ENCODE peak calls at places on chromosome 17, in nine cellular contexts. L is HCT116, W is hepatocyte, N is GM23248, D is neural progenitor cell, H is PC-3, Z is MM.1S, O is SK-N-SH, U is GM23338. B is an unnamed sample.

GRCh38 chr17:72404872-72405271 is 284.1 kb downstream of the SOX9 start:
- DNase-seq in O (no peak), H (peak; percentile 22), U (no peak), Z (no peak), W (no peak), D (no peak), L (no peak), N (peak; percentile 83), B (no peak)

GRCh38 chr17:64134996-64135395 is 5.1 kb upstream of the ERN1 start:
- DNase-seq in D (no peak), O (no peak), N (no peak), U (no peak), H (no peak), Z (peak; percentile 4), L (no peak), W (no peak), B (no peak)

GRCh38 chr17:8894673-8895578 is 27.5 kb upstream of the PIK3R6 start:
- DNase-seq in O (peak; percentile 73), H (peak; percentile 58), U (peak; percentile 79), Z (peak; percentile 63), W (peak; percentile 85), L (peak; percentile 39), D (peak; percentile 75), N (peak; percentile 85), B (peak; percentile 68)

GRCh38 chr17:48460055-48460454 is 30.0 kb upstream of the SKAP1 start:
- DNase-seq in N (no peak), Z (no peak), L (no peak), U (peak; percentile 24), W (no peak), H (no peak), D (no peak), O (no peak), B (no peak)

GRCh38 chr17:29620271-29620670 is 2.4 kb downstream of the CORO6 start:
- DNase-seq in H (peak; percentile 47), D (no peak), O (no peak), U (peak; percentile 58), Z (no peak), N (peak; percentile 48), W (no peak), L (peak; percentile 33), B (no peak)

GRCh38 chr17:78717431-78717980 is 64.6 kb downstream of the CYTH1 start:
- DNase-seq in L (no peak), D (no peak), N (peak; percentile 64), O (peak; percentile 75), H (peak; percentile 47), Z (peak; percentile 58), U (peak; percentile 37), W (peak; percentile 29), B (peak; percentile 52)

GRCh38 chr17:14304222-14304844 is 3.5 kb downstream of the HS3ST3B1 start:
- DNase-seq in D (no peak), U (no peak), Z (no peak), N (no peak), H (no peak), L (no peak), W (no peak), O (no peak), B (no peak)

GRCh38 chr17:74325743-74326379 is at the start of gene KIF19:
- DNase-seq in L (no peak), N (peak; percentile 35), H (no peak), W (peak; percentile 70), D (peak; percentile 85), U (peak; percentile 85), O (peak; percentile 91), Z (peak; percentile 39), B (no peak)

GRCh38 chr17:78341559-78342437 is 18.1 kb downstream of the SOCS3 start:
- DNase-seq in Z (no peak), W (peak; percentile 92), L (no peak), H (peak; percentile 82), U (peak; percentile 88), O (peak; percentile 97), N (peak; percentile 93), D (peak; percentile 90), B (no peak)

GRCh38 chr17:73281926-73282325 is 20.2 kb upstream of the CPSF4L start:
- DNase-seq in N (no peak), W (no peak), U (no peak), L (no peak), Z (no peak), H (no peak), D (no peak), O (no peak), B (no peak)

GRCh38 chr17:44967907-44968224 is 237 bp downstream of the C1QL1 start:
- DNase-seq in L (no peak), W (no peak), D (no peak), H (no peak), O (no peak), U (no peak), N (no peak), Z (no peak), B (no peak)

GRCh38 chr17:50345443-50346312 is at the start of gene XYLT2:
- DNase-seq in U (peak; percentile 91), W (peak; percentile 95), L (peak; percentile 57), D (peak; percentile 96), O (peak; percentile 100), H (peak; percentile 93), Z (peak; percentile 89), N (peak; percentile 95), B (peak; percentile 94)

GRCh38 chr17:73069846-73070245 is 22.6 kb downstream of the SLC39A11 start:
- DNase-seq in N (no peak), D (no peak), W (no peak), L (no peak), H (no peak), Z (no peak), O (no peak), U (no peak), B (no peak)

GRCh38 chr17:61351745-61352407 is 47.8 kb upstream of the TBX2 start:
- DNase-seq in U (no peak), L (no peak), D (no peak), O (no peak), N (no peak), H (no peak), W (no peak), Z (no peak), B (no peak)

GRCh38 chr17:75535871-75536270 is 10.4 kb downstream of the LLGL2 start:
- DNase-seq in H (no peak), W (no peak), N (no peak), Z (no peak), U (no peak), D (no peak), L (no peak), O (no peak), B (no peak)

GRCh38 chr17:63464691-63465090 is 12.2 kb upstream of the ACE start:
- DNase-seq in L (no peak), W (no peak), Z (no peak), N (no peak), D (no peak), H (no peak), O (no peak), U (no peak), B (no peak)

GRCh38 chr17:46028374-46028773 is 29.3 kb downstream of the STH start:
- DNase-seq in H (no peak), D (peak; percentile 52), L (no peak), Z (no peak), U (no peak), O (no peak), W (no peak), N (no peak), B (no peak)

GRCh38 chr17:59572301-59572924 is 7.0 kb downstream of the DHX40 start:
- DNase-seq in N (peak; percentile 82), H (no peak), L (no peak), Z (no peak), U (no peak), D (no peak), O (no peak), W (no peak), B (no peak)

GRCh38 chr17:28612936-28613872 is 781 bp downstream of the RSKR start:
- DNase-seq in N (peak; percentile 47), L (no peak), Z (peak; percentile 27), W (peak; percentile 65), D (peak; percentile 74), U (peak; percentile 82), H (peak; percentile 24), O (peak; percentile 70), B (peak; percentile 55)

GRCh38 chr17:73630957-73631595 is 13.2 kb downstream of the SDK2 start:
- DNase-seq in D (no peak), N (no peak), O (no peak), U (no peak), Z (no peak), L (no peak), W (no peak), H (no peak), B (no peak)

DNA sequence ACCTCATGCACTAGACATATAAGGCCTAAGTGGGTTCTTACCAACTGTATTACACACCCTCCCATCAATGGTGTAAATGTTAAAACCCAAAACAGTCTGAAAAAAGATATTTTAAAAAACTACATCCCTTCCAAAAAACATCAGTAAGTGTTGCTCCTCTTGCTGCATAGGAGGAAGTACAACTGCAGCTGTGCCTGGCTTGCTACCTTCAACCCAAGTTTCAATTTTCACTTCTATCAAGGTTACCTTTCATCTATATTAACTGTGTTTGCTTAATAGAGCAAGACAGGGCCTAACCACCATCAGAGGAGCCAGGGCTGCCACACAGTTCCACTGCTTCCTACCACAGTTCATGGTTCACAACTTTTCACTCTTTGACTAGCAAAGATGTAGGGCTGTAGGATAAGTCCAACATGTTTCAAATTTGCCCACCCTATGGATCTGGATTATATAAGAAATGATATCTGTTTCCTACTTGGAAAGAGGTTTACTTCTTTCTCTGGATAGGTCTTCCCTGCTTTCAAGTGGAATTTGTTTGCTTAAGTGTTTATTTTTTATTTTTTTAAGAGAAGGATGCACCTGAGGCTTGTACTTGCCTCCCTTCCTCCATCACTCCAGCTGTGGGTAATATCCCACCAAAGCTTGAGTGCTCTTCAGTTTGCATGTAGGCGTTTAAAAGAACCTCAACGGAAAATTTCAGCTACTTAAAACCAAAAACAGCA is 56.7 kb downstream of the GRB7 start:
- DNase-seq in W (no peak), N (no peak), Z (peak; percentile 91), U (no peak), O (no peak), H (no peak), L (no peak), D (no peak), B (peak; percentile 97)
- H3K4me1 ChIP-seq in W (no peaks in the 10 kb centered on the region), N (no peaks in the 10 kb centered on the region), Z (peaks cover 54% of the 10 kb centered on the region), U (peaks cover 4% of the 10 kb centered on the region), O (no peaks in the 10 kb centered on the region), H (no peaks in the 10 kb centered on the region), L (no peaks in the 10 kb centered on the region), D (peaks cover 16% of the 10 kb centered on the region), B (peaks cover 96% of the 10 kb centered on the region)

GRCh38 chr17:56909742-56910508 is 3.9 kb downstream of the TRIM25 start:
- DNase-seq in O (no peak), N (peak; percentile 11), W (no peak), U (no peak), Z (no peak), H (no peak), L (no peak), D (no peak), B (no peak)
- H3K4me3 ChIP-seq in O (no peak overlapping the region), N (peak overlapping the region; percentile 28), W (no peak overlapping the region), U (no peak overlapping the region), Z (peak overlapping the region; percentile 52), H (peak overlapping the region; percentile 48), L (no peak overlapping the region), D (no peak overlapping the region), B (no peak overlapping the region)

GRCh38 chr17:66304304-66305174 is 2.1 kb downstream of the PRKCA start:
- DNase-seq in O (peak; percentile 63), L (no peak), Z (no peak), U (peak; percentile 80), W (no peak), H (peak; percentile 59), N (peak; percentile 24), D (peak; percentile 64), B (no peak)
- TF ChIP-seq EZH2phosphoT487 in O (no peak), L (no peak), Z (no peak), U (no peak), W (no peak), H (no peak), N (no peak), D (peak; percentile 41), B (no peak)

GRCh38 chr17:82235775-82236141 is 6.9 kb downstream of the SLC16A3 start:
- DNase-seq in U (no peak), L (no peak), W (peak; percentile 63), D (no peak), H (no peak), O (no peak), Z (no peak), N (no peak), B (no peak)
- H3K4me1 ChIP-seq in U (no peaks in the 10 kb centered on the region), L (peaks cover 47% of the 10 kb centered on the region), W (peaks cover 46% of the 10 kb centered on the region), D (peaks cover 25% of the 10 kb centered on the region), H (peaks cover 63% of the 10 kb centered on the region), O (peaks cover 15% of the 10 kb centered on the region), Z (peaks cover under 1% of the 10 kb centered on the region), N (peaks cover 27% of the 10 kb centered on the region), B (peaks cover 35% of the 10 kb centered on the region)